ENCODE peak calls at places on chromosomes 11 and 22, in eight cellular contexts. One of them, this sample, is unnamed.
A peak's percentile ranks its signal among the peaks of the same experiment; 100 is the strongest.

GRCh38 chr22:17570851-17571631 is 7.7 kb downstream of the SLC25A18 start:
- DNase-seq in activated naive CD4-positive, alpha-beta T cell treated with anti-CD3 and anti-CD28 coated beads for 36 hours: no peak
- DNase-seq in ELR: peak; percentile 76
- DNase-seq in epithelial cell of esophagus: peak; percentile 68
- DNase-seq in T-helper 1 cell: no peak
- DNase-seq in astrocyte of the spinal cord: peak; percentile 83
- DNase-seq in activated T-cell treated with anti-CD3 and anti-CD28 coated beads, Interleukin-2, amount 50 U/mL, for 24 hours: no peak
- DNase-seq in effector memory CD4-positive, alpha-beta T cell: no peak
- DNase-seq in this sample: peak; percentile 54

GRCh38 chr22:45510376-45511232 is 7.9 kb downstream of the FBLN1 start:
- DNase-seq in activated naive CD4-positive, alpha-beta T cell treated with anti-CD3 and anti-CD28 coated beads for 36 hours: no peak
- DNase-seq in ELR: no peak
- DNase-seq in epithelial cell of esophagus: no peak
- DNase-seq in T-helper 1 cell: no peak
- DNase-seq in astrocyte of the spinal cord: no peak
- DNase-seq in activated T-cell treated with anti-CD3 and anti-CD28 coated beads, Interleukin-2, amount 50 U/mL, for 24 hours: no peak
- DNase-seq in effector memory CD4-positive, alpha-beta T cell: no peak
- DNase-seq in this sample: no peak

GRCh38 chr11:46122955-46123354 is 1.7 kb upstream of the PHF21A start:
- DNase-seq in activated naive CD4-positive, alpha-beta T cell treated with anti-CD3 and anti-CD28 coated beads for 36 hours: no peak
- DNase-seq in ELR: peak; percentile 57
- DNase-seq in epithelial cell of esophagus: peak; percentile 28
- DNase-seq in T-helper 1 cell: no peak
- DNase-seq in astrocyte of the spinal cord: peak; percentile 52
- DNase-seq in activated T-cell treated with anti-CD3 and anti-CD28 coated beads, Interleukin-2, amount 50 U/mL, for 24 hours: no peak
- DNase-seq in effector memory CD4-positive, alpha-beta T cell: no peak
- DNase-seq in this sample: peak; percentile 31

GRCh38 chr11:66227700-66228099 is 40.7 kb upstream of the RAB1B start:
- DNase-seq in activated naive CD4-positive, alpha-beta T cell treated with anti-CD3 and anti-CD28 coated beads for 36 hours: no peak
- DNase-seq in ELR: no peak
- DNase-seq in epithelial cell of esophagus: no peak
- DNase-seq in T-helper 1 cell: no peak
- DNase-seq in astrocyte of the spinal cord: no peak
- DNase-seq in activated T-cell treated with anti-CD3 and anti-CD28 coated beads, Interleukin-2, amount 50 U/mL, for 24 hours: no peak
- DNase-seq in effector memory CD4-positive, alpha-beta T cell: no peak
- DNase-seq in this sample: no peak

GRCh38 chr11:64876835-64877341 is 1.5 kb downstream of the EHD1 start:
- DNase-seq in activated naive CD4-positive, alpha-beta T cell treated with anti-CD3 and anti-CD28 coated beads for 36 hours: no peak
- DNase-seq in ELR: peak; percentile 56
- DNase-seq in epithelial cell of esophagus: peak; percentile 54
- DNase-seq in T-helper 1 cell: no peak
- DNase-seq in astrocyte of the spinal cord: peak; percentile 35
- DNase-seq in activated T-cell treated with anti-CD3 and anti-CD28 coated beads, Interleukin-2, amount 50 U/mL, for 24 hours: no peak
- DNase-seq in effector memory CD4-positive, alpha-beta T cell: no peak
- DNase-seq in this sample: no peak

GRCh38 chr11:13207665-13208594 is 69.7 kb upstream of the BMAL1 start:
- DNase-seq in activated naive CD4-positive, alpha-beta T cell treated with anti-CD3 and anti-CD28 coated beads for 36 hours: peak; percentile 40
- DNase-seq in ELR: peak; percentile 76
- DNase-seq in epithelial cell of esophagus: peak; percentile 79
- DNase-seq in T-helper 1 cell: peak; percentile 6
- DNase-seq in astrocyte of the spinal cord: peak; percentile 87
- DNase-seq in activated T-cell treated with anti-CD3 and anti-CD28 coated beads, Interleukin-2, amount 50 U/mL, for 24 hours: peak; percentile 41
- DNase-seq in effector memory CD4-positive, alpha-beta T cell: no peak
- DNase-seq in this sample: peak; percentile 85

GRCh38 chr11:15159085-15159484 is 44.4 kb downstream of the INSC start:
- DNase-seq in activated naive CD4-positive, alpha-beta T cell treated with anti-CD3 and anti-CD28 coated beads for 36 hours: no peak
- DNase-seq in ELR: peak; percentile 76
- DNase-seq in epithelial cell of esophagus: peak; percentile 77
- DNase-seq in T-helper 1 cell: no peak
- DNase-seq in astrocyte of the spinal cord: peak; percentile 42
- DNase-seq in activated T-cell treated with anti-CD3 and anti-CD28 coated beads, Interleukin-2, amount 50 U/mL, for 24 hours: no peak
- DNase-seq in effector memory CD4-positive, alpha-beta T cell: no peak
- DNase-seq in this sample: peak; percentile 56

GRCh38 chr11:121892131-121892681 is 223.8 kb downstream of the BLID start:
- DNase-seq in activated naive CD4-positive, alpha-beta T cell treated with anti-CD3 and anti-CD28 coated beads for 36 hours: no peak
- DNase-seq in ELR: peak; percentile 55
- DNase-seq in epithelial cell of esophagus: peak; percentile 74
- DNase-seq in T-helper 1 cell: no peak
- DNase-seq in astrocyte of the spinal cord: peak; percentile 86
- DNase-seq in activated T-cell treated with anti-CD3 and anti-CD28 coated beads, Interleukin-2, amount 50 U/mL, for 24 hours: no peak
- DNase-seq in effector memory CD4-positive, alpha-beta T cell: no peak
- DNase-seq in this sample: peak; percentile 42

GRCh38 chr11:13638436-13638835 is 30.0 kb upstream of the FAR1 start:
- DNase-seq in activated naive CD4-positive, alpha-beta T cell treated with anti-CD3 and anti-CD28 coated beads for 36 hours: no peak
- DNase-seq in ELR: no peak
- DNase-seq in epithelial cell of esophagus: no peak
- DNase-seq in T-helper 1 cell: no peak
- DNase-seq in astrocyte of the spinal cord: no peak
- DNase-seq in activated T-cell treated with anti-CD3 and anti-CD28 coated beads, Interleukin-2, amount 50 U/mL, for 24 hours: no peak
- DNase-seq in effector memory CD4-positive, alpha-beta T cell: no peak
- DNase-seq in this sample: no peak

GRCh38 chr22:25062378-25063095 is 110.0 kb downstream of the KIAA1671 start:
- DNase-seq in activated naive CD4-positive, alpha-beta T cell treated with anti-CD3 and anti-CD28 coated beads for 36 hours: peak; percentile 83
- DNase-seq in ELR: no peak
- DNase-seq in epithelial cell of esophagus: no peak
- DNase-seq in T-helper 1 cell: peak; percentile 72
- DNase-seq in astrocyte of the spinal cord: no peak
- DNase-seq in activated T-cell treated with anti-CD3 and anti-CD28 coated beads, Interleukin-2, amount 50 U/mL, for 24 hours: peak; percentile 71
- DNase-seq in effector memory CD4-positive, alpha-beta T cell: peak; percentile 80
- DNase-seq in this sample: no peak

GRCh38 chr11:10004526-10005113 is 289.4 kb downstream of the SBF2 start:
- DNase-seq in activated naive CD4-positive, alpha-beta T cell treated with anti-CD3 and anti-CD28 coated beads for 36 hours: no peak
- DNase-seq in ELR: no peak
- DNase-seq in epithelial cell of esophagus: no peak
- DNase-seq in T-helper 1 cell: no peak
- DNase-seq in astrocyte of the spinal cord: no peak
- DNase-seq in activated T-cell treated with anti-CD3 and anti-CD28 coated beads, Interleukin-2, amount 50 U/mL, for 24 hours: no peak
- DNase-seq in effector memory CD4-positive, alpha-beta T cell: no peak
- DNase-seq in this sample: no peak

GRCh38 chr22:16961477-16962186 is 46.4 kb downstream of the GAB4 start:
- DNase-seq in activated naive CD4-positive, alpha-beta T cell treated with anti-CD3 and anti-CD28 coated beads for 36 hours: no peak
- DNase-seq in ELR: no peak
- DNase-seq in epithelial cell of esophagus: no peak
- DNase-seq in T-helper 1 cell: no peak
- DNase-seq in astrocyte of the spinal cord: no peak
- DNase-seq in activated T-cell treated with anti-CD3 and anti-CD28 coated beads, Interleukin-2, amount 50 U/mL, for 24 hours: no peak
- DNase-seq in effector memory CD4-positive, alpha-beta T cell: no peak
- DNase-seq in this sample: no peak

GRCh38 chr11:12543596-12544415 is 130.4 kb upstream of the TEAD1 start:
- DNase-seq in activated naive CD4-positive, alpha-beta T cell treated with anti-CD3 and anti-CD28 coated beads for 36 hours: no peak
- DNase-seq in ELR: peak; percentile 52
- DNase-seq in epithelial cell of esophagus: peak; percentile 84
- DNase-seq in T-helper 1 cell: no peak
- DNase-seq in astrocyte of the spinal cord: no peak
- DNase-seq in activated T-cell treated with anti-CD3 and anti-CD28 coated beads, Interleukin-2, amount 50 U/mL, for 24 hours: no peak
- DNase-seq in effector memory CD4-positive, alpha-beta T cell: no peak
- DNase-seq in this sample: peak; percentile 80

GRCh38 chr11:60914620-60915249 is 777 bp downstream of the TMEM109 start:
- DNase-seq in activated naive CD4-positive, alpha-beta T cell treated with anti-CD3 and anti-CD28 coated beads for 36 hours: peak; percentile 46
- DNase-seq in ELR: peak; percentile 63
- DNase-seq in epithelial cell of esophagus: peak; percentile 63
- DNase-seq in T-helper 1 cell: peak; percentile 15
- DNase-seq in astrocyte of the spinal cord: peak; percentile 47
- DNase-seq in activated T-cell treated with anti-CD3 and anti-CD28 coated beads, Interleukin-2, amount 50 U/mL, for 24 hours: peak; percentile 70
- DNase-seq in effector memory CD4-positive, alpha-beta T cell: no peak
- DNase-seq in this sample: peak; percentile 62

GRCh38 chr22:23109079-23109347 is 32.8 kb downstream of the RSPH14 start:
- DNase-seq in activated naive CD4-positive, alpha-beta T cell treated with anti-CD3 and anti-CD28 coated beads for 36 hours: no peak
- DNase-seq in ELR: no peak
- DNase-seq in epithelial cell of esophagus: no peak
- DNase-seq in T-helper 1 cell: no peak
- DNase-seq in astrocyte of the spinal cord: no peak
- DNase-seq in activated T-cell treated with anti-CD3 and anti-CD28 coated beads, Interleukin-2, amount 50 U/mL, for 24 hours: no peak
- DNase-seq in effector memory CD4-positive, alpha-beta T cell: no peak
- DNase-seq in this sample: no peak

GRCh38 chr11:12125609-12126149 is 15.3 kb downstream of the MICAL2 start:
- DNase-seq in activated naive CD4-positive, alpha-beta T cell treated with anti-CD3 and anti-CD28 coated beads for 36 hours: no peak
- DNase-seq in ELR: peak; percentile 54
- DNase-seq in epithelial cell of esophagus: peak; percentile 91
- DNase-seq in T-helper 1 cell: no peak
- DNase-seq in astrocyte of the spinal cord: no peak
- DNase-seq in activated T-cell treated with anti-CD3 and anti-CD28 coated beads, Interleukin-2, amount 50 U/mL, for 24 hours: no peak
- DNase-seq in effector memory CD4-positive, alpha-beta T cell: no peak
- DNase-seq in this sample: peak; percentile 86

GRCh38 chr11:19168090-19168489 is 33.7 kb downstream of the CSRP3 start:
- DNase-seq in activated naive CD4-positive, alpha-beta T cell treated with anti-CD3 and anti-CD28 coated beads for 36 hours: no peak
- DNase-seq in ELR: no peak
- DNase-seq in epithelial cell of esophagus: no peak
- DNase-seq in T-helper 1 cell: no peak
- DNase-seq in astrocyte of the spinal cord: no peak
- DNase-seq in activated T-cell treated with anti-CD3 and anti-CD28 coated beads, Interleukin-2, amount 50 U/mL, for 24 hours: no peak
- DNase-seq in effector memory CD4-positive, alpha-beta T cell: no peak
- DNase-seq in this sample: no peak

GRCh38 chr11:71481101-71481960 is 28.3 kb downstream of the NADSYN1 start:
- DNase-seq in activated naive CD4-positive, alpha-beta T cell treated with anti-CD3 and anti-CD28 coated beads for 36 hours: no peak
- DNase-seq in ELR: no peak
- DNase-seq in epithelial cell of esophagus: peak; percentile 67
- DNase-seq in T-helper 1 cell: no peak
- DNase-seq in astrocyte of the spinal cord: no peak
- DNase-seq in activated T-cell treated with anti-CD3 and anti-CD28 coated beads, Interleukin-2, amount 50 U/mL, for 24 hours: no peak
- DNase-seq in effector memory CD4-positive, alpha-beta T cell: no peak
- DNase-seq in this sample: peak; percentile 7

GRCh38 chr11:121842186-121842585 is 273.8 kb downstream of the BLID start:
- DNase-seq in activated naive CD4-positive, alpha-beta T cell treated with anti-CD3 and anti-CD28 coated beads for 36 hours: no peak
- DNase-seq in ELR: no peak
- DNase-seq in epithelial cell of esophagus: no peak
- DNase-seq in T-helper 1 cell: no peak
- DNase-seq in astrocyte of the spinal cord: no peak
- DNase-seq in activated T-cell treated with anti-CD3 and anti-CD28 coated beads, Interleukin-2, amount 50 U/mL, for 24 hours: no peak
- DNase-seq in effector memory CD4-positive, alpha-beta T cell: no peak
- DNase-seq in this sample: no peak

GRCh38 chr22:18023509-18024275 is 669 bp downstream of the MICAL3 start:
- DNase-seq in activated naive CD4-positive, alpha-beta T cell treated with anti-CD3 and anti-CD28 coated beads for 36 hours: peak; percentile 36
- DNase-seq in ELR: peak; percentile 88
- DNase-seq in epithelial cell of esophagus: peak; percentile 94
- DNase-seq in T-helper 1 cell: no peak
- DNase-seq in astrocyte of the spinal cord: peak; percentile 79
- DNase-seq in activated T-cell treated with anti-CD3 and anti-CD28 coated beads, Interleukin-2, amount 50 U/mL, for 24 hours: peak; percentile 67
- DNase-seq in effector memory CD4-positive, alpha-beta T cell: no peak
- DNase-seq in this sample: peak; percentile 79

GRCh38 chr11:106127604-106128003 is 50.1 kb downstream of the AASDHPPT start:
- DNase-seq in activated naive CD4-positive, alpha-beta T cell treated with anti-CD3 and anti-CD28 coated beads for 36 hours: no peak
- DNase-seq in ELR: no peak
- DNase-seq in epithelial cell of esophagus: no peak
- DNase-seq in T-helper 1 cell: no peak
- DNase-seq in astrocyte of the spinal cord: no peak
- DNase-seq in activated T-cell treated with anti-CD3 and anti-CD28 coated beads, Interleukin-2, amount 50 U/mL, for 24 hours: no peak
- DNase-seq in effector memory CD4-positive, alpha-beta T cell: no peak
- DNase-seq in this sample: no peak

GRCh38 chr11:110022548-110022947 is 70.6 kb upstream of the ZC3H12C start:
- DNase-seq in activated naive CD4-positive, alpha-beta T cell treated with anti-CD3 and anti-CD28 coated beads for 36 hours: no peak
- DNase-seq in ELR: no peak
- DNase-seq in epithelial cell of esophagus: peak; percentile 85
- DNase-seq in T-helper 1 cell: no peak
- DNase-seq in astrocyte of the spinal cord: peak; percentile 7
- DNase-seq in activated T-cell treated with anti-CD3 and anti-CD28 coated beads, Interleukin-2, amount 50 U/mL, for 24 hours: no peak
- DNase-seq in effector memory CD4-positive, alpha-beta T cell: no peak
- DNase-seq in this sample: peak; percentile 88

GRCh38 chr11:92869716-92870115 is 99.7 kb upstream of the MTNR1B start:
- DNase-seq in activated naive CD4-positive, alpha-beta T cell treated with anti-CD3 and anti-CD28 coated beads for 36 hours: no peak
- DNase-seq in ELR: no peak
- DNase-seq in epithelial cell of esophagus: no peak
- DNase-seq in T-helper 1 cell: no peak
- DNase-seq in astrocyte of the spinal cord: no peak
- DNase-seq in activated T-cell treated with anti-CD3 and anti-CD28 coated beads, Interleukin-2, amount 50 U/mL, for 24 hours: no peak
- DNase-seq in effector memory CD4-positive, alpha-beta T cell: no peak
- DNase-seq in this sample: no peak

GRCh38 chr11:117232911-117233409 is 489 bp downstream of the RNF214 start:
- DNase-seq in activated naive CD4-positive, alpha-beta T cell treated with anti-CD3 and anti-CD28 coated beads for 36 hours: peak; percentile 7
- DNase-seq in ELR: peak; percentile 19
- DNase-seq in epithelial cell of esophagus: no peak
- DNase-seq in T-helper 1 cell: no peak
- DNase-seq in astrocyte of the spinal cord: no peak
- DNase-seq in activated T-cell treated with anti-CD3 and anti-CD28 coated beads, Interleukin-2, amount 50 U/mL, for 24 hours: no peak
- DNase-seq in effector memory CD4-positive, alpha-beta T cell: no peak
- DNase-seq in this sample: no peak

GRCh38 chr11:72602250-72602904 is 71.8 kb downstream of the PDE2A start:
- DNase-seq in activated naive CD4-positive, alpha-beta T cell treated with anti-CD3 and anti-CD28 coated beads for 36 hours: no peak
- DNase-seq in ELR: no peak
- DNase-seq in epithelial cell of esophagus: no peak
- DNase-seq in T-helper 1 cell: no peak
- DNase-seq in astrocyte of the spinal cord: no peak
- DNase-seq in activated T-cell treated with anti-CD3 and anti-CD28 coated beads, Interleukin-2, amount 50 U/mL, for 24 hours: no peak
- DNase-seq in effector memory CD4-positive, alpha-beta T cell: no peak
- DNase-seq in this sample: no peak

GRCh38 chr11:74669311-74670160 is 61.7 kb downstream of the CHRDL2 start:
- DNase-seq in activated naive CD4-positive, alpha-beta T cell treated with anti-CD3 and anti-CD28 coated beads for 36 hours: no peak
- DNase-seq in ELR: no peak
- DNase-seq in epithelial cell of esophagus: no peak
- DNase-seq in T-helper 1 cell: no peak
- DNase-seq in astrocyte of the spinal cord: no peak
- DNase-seq in activated T-cell treated with anti-CD3 and anti-CD28 coated beads, Interleukin-2, amount 50 U/mL, for 24 hours: no peak
- DNase-seq in effector memory CD4-positive, alpha-beta T cell: no peak
- DNase-seq in this sample: no peak

GRCh38 chr11:130737866-130738431 is 178.3 kb downstream of the SNX19 start:
- DNase-seq in activated naive CD4-positive, alpha-beta T cell treated with anti-CD3 and anti-CD28 coated beads for 36 hours: no peak
- DNase-seq in ELR: peak; percentile 28
- DNase-seq in epithelial cell of esophagus: peak; percentile 46
- DNase-seq in T-helper 1 cell: no peak
- DNase-seq in astrocyte of the spinal cord: peak; percentile 77
- DNase-seq in activated T-cell treated with anti-CD3 and anti-CD28 coated beads, Interleukin-2, amount 50 U/mL, for 24 hours: no peak
- DNase-seq in effector memory CD4-positive, alpha-beta T cell: no peak
- DNase-seq in this sample: peak; percentile 83

GRCh38 chr11:80007616-80008015 is 566.8 kb upstream of the TENM4 start:
- DNase-seq in activated naive CD4-positive, alpha-beta T cell treated with anti-CD3 and anti-CD28 coated beads for 36 hours: no peak
- DNase-seq in ELR: no peak
- DNase-seq in epithelial cell of esophagus: peak; percentile 2
- DNase-seq in T-helper 1 cell: no peak
- DNase-seq in astrocyte of the spinal cord: no peak
- DNase-seq in activated T-cell treated with anti-CD3 and anti-CD28 coated beads, Interleukin-2, amount 50 U/mL, for 24 hours: no peak
- DNase-seq in effector memory CD4-positive, alpha-beta T cell: no peak
- DNase-seq in this sample: no peak

GRCh38 chr11:113806403-113806802 is 26.8 kb downstream of the CLDN25 start:
- DNase-seq in activated naive CD4-positive, alpha-beta T cell treated with anti-CD3 and anti-CD28 coated beads for 36 hours: peak; percentile 9
- DNase-seq in ELR: peak; percentile 47
- DNase-seq in epithelial cell of esophagus: peak; percentile 47
- DNase-seq in T-helper 1 cell: no peak
- DNase-seq in astrocyte of the spinal cord: no peak
- DNase-seq in activated T-cell treated with anti-CD3 and anti-CD28 coated beads, Interleukin-2, amount 50 U/mL, for 24 hours: no peak
- DNase-seq in effector memory CD4-positive, alpha-beta T cell: no peak
- DNase-seq in this sample: peak; percentile 29

GRCh38 chr11:80855975-80856524 is 1415.2 kb upstream of the TENM4 start:
- DNase-seq in activated naive CD4-positive, alpha-beta T cell treated with anti-CD3 and anti-CD28 coated beads for 36 hours: no peak
- DNase-seq in ELR: no peak
- DNase-seq in epithelial cell of esophagus: peak; percentile 76
- DNase-seq in T-helper 1 cell: no peak
- DNase-seq in astrocyte of the spinal cord: peak; percentile 60
- DNase-seq in activated T-cell treated with anti-CD3 and anti-CD28 coated beads, Interleukin-2, amount 50 U/mL, for 24 hours: no peak
- DNase-seq in effector memory CD4-positive, alpha-beta T cell: no peak
- DNase-seq in this sample: peak; percentile 90

GRCh38 chr22:41481925-41482318 is 13.0 kb downstream of the ACO2 start:
- DNase-seq in activated naive CD4-positive, alpha-beta T cell treated with anti-CD3 and anti-CD28 coated beads for 36 hours: no peak
- DNase-seq in ELR: no peak
- DNase-seq in epithelial cell of esophagus: no peak
- DNase-seq in T-helper 1 cell: no peak
- DNase-seq in astrocyte of the spinal cord: no peak
- DNase-seq in activated T-cell treated with anti-CD3 and anti-CD28 coated beads, Interleukin-2, amount 50 U/mL, for 24 hours: no peak
- DNase-seq in effector memory CD4-positive, alpha-beta T cell: no peak
- DNase-seq in this sample: no peak

GRCh38 chr11:58204042-58204441 is at the start of gene OR1S2:
- DNase-seq in activated naive CD4-positive, alpha-beta T cell treated with anti-CD3 and anti-CD28 coated beads for 36 hours: no peak
- DNase-seq in ELR: no peak
- DNase-seq in epithelial cell of esophagus: no peak
- DNase-seq in T-helper 1 cell: no peak
- DNase-seq in astrocyte of the spinal cord: no peak
- DNase-seq in activated T-cell treated with anti-CD3 and anti-CD28 coated beads, Interleukin-2, amount 50 U/mL, for 24 hours: no peak
- DNase-seq in effector memory CD4-positive, alpha-beta T cell: no peak
- DNase-seq in this sample: no peak

This sample was measured in bronchial epithelial cell.